ENCODE peak calls at places on chromosomes 7 and 10, in six cellular contexts. H, X, V, W, S and U are unnamed samples.

GRCh38 chr7:45589915-45590678 is 15.9 kb downstream of the ADCY1 start:
- DNase-seq in H (no peak), X (no peak), V (no peak), W (no peak), S (no peak), U (peak; percentile 56)

GRCh38 chr7:123154231-123154860 is 45.4 kb downstream of the SLC13A1 start:
- DNase-seq in H (peak; percentile 81), X (peak; percentile 83), V (peak; percentile 71), W (peak; percentile 89), S (peak; percentile 29), U (no peak)

GRCh38 chr10:117360994-117361667 is 14.1 kb downstream of the PDZD8 start:
- DNase-seq in H (peak; percentile 31), X (no peak), V (no peak), W (peak; percentile 44), S (no peak), U (no peak)

GRCh38 chr10:59823111-59823510 is 69.9 kb upstream of the MRLN start:
- DNase-seq in H (no peak), X (no peak), V (no peak), W (no peak), S (no peak), U (no peak)

GRCh38 chr10:69439813-69440506 is 11.3 kb upstream of the TSPAN15 start:
- DNase-seq in H (peak; percentile 42), X (peak; percentile 52), V (no peak), W (peak; percentile 87), S (no peak), U (no peak)

GRCh38 chr7:112173214-112173905 is 32.8 kb downstream of the DOCK4 start:
- DNase-seq in H (no peak), X (no peak), V (no peak), W (peak; percentile 34), S (no peak), U (no peak)

GRCh38 chr10:68001539-68001938 is 73.5 kb downstream of the HERC4 start:
- DNase-seq in H (no peak), X (no peak), V (no peak), W (no peak), S (no peak), U (no peak)

GRCh38 chr7:149220534-149220933 is 18.9 kb upstream of the ZNF212 start:
- DNase-seq in H (no peak), X (peak; percentile 59), V (no peak), W (peak; percentile 66), S (no peak), U (no peak)

GRCh38 chr10:132845041-132845551 is 59.1 kb upstream of the NKX6-2 start:
- DNase-seq in H (no peak), X (no peak), V (no peak), W (no peak), S (no peak), U (peak; percentile 46)

GRCh38 chr10:124597677-124598165 is 136.1 kb downstream of the LHPP start:
- DNase-seq in H (no peak), X (no peak), V (no peak), W (no peak), S (no peak), U (no peak)

GRCh38 chr10:78505657-78506056 is 472.0 kb downstream of the RPS24 start:
- DNase-seq in H (no peak), X (no peak), V (no peak), W (no peak), S (no peak), U (no peak)

GRCh38 chr7:102122026-102122425 is 164.6 kb upstream of the SH2B2 start:
- DNase-seq in H (peak; percentile 66), X (no peak), V (no peak), W (peak; percentile 70), S (no peak), U (no peak)

GRCh38 chr10:77553966-77554365 is 83.6 kb downstream of the KCNMA1 start:
- DNase-seq in H (no peak), X (no peak), V (no peak), W (no peak), S (no peak), U (no peak)

GRCh38 chr7:68063171-68063570 is 1066.5 kb downstream of the TYW1 start:
- DNase-seq in H (no peak), X (peak; percentile 50), V (no peak), W (peak; percentile 16), S (no peak), U (no peak)

GRCh38 chr7:4745971-4746919 is 29.2 kb upstream of the AP5Z1 start:
- DNase-seq in H (peak; percentile 86), X (peak; percentile 15), V (no peak), W (peak; percentile 74), S (no peak), U (no peak)

GRCh38 chr7:151628846-151629604 is 109.3 kb upstream of the RHEB start:
- DNase-seq in H (no peak), X (no peak), V (no peak), W (no peak), S (no peak), U (no peak)

GRCh38 chr10:69315100-69315542 is 36.8 kb downstream of the HK1 start:
- DNase-seq in H (no peak), X (no peak), V (no peak), W (no peak), S (no peak), U (no peak)

GRCh38 chr7:69367785-69368184 is 230.5 kb upstream of the AUTS2 start:
- DNase-seq in H (no peak), X (peak; percentile 7), V (no peak), W (peak; percentile 20), S (no peak), U (no peak)

GRCh38 chr10:93080350-93081046 is 6.8 kb downstream of the CYP26A1 start:
- DNase-seq in H (peak; percentile 40), X (peak; percentile 62), V (no peak), W (peak; percentile 63), S (peak; percentile 42), U (peak; percentile 76)

GRCh38 chr10:108690530-108690929 is 1232.8 kb downstream of the XPNPEP1 start:
- DNase-seq in H (no peak), X (no peak), V (no peak), W (no peak), S (no peak), U (no peak)

GRCh38 chr10:132696204-132696603 is 89.7 kb downstream of the NKX6-2 start:
- DNase-seq in H (no peak), X (no peak), V (no peak), W (no peak), S (no peak), U (peak; percentile 9)

GRCh38 chr10:79084012-79084971 is 15.5 kb downstream of the ZMIZ1 start:
- DNase-seq in H (peak; percentile 89), X (peak; percentile 92), V (no peak), W (peak; percentile 96), S (no peak), U (peak; percentile 92)

GRCh38 chr10:88499569-88500470 is 83.3 kb downstream of the RNLS start:
- DNase-seq in H (peak; percentile 29), X (no peak), V (no peak), W (peak; percentile 63), S (no peak), U (no peak)

GRCh38 chr10:31650010-31650409 is 278.6 kb downstream of the ARHGAP12 start:
- DNase-seq in H (peak; percentile 91), X (no peak), V (no peak), W (peak; percentile 93), S (no peak), U (peak; percentile 91)

GRCh38 chr7:115910541-115911164 is 119.9 kb downstream of the TFEC start:
- DNase-seq in H (peak; percentile 62), X (peak; percentile 47), V (peak; percentile 5), W (peak; percentile 53), S (no peak), U (no peak)

GRCh38 chr10:68560916-68561691 is 967 bp downstream of the TET1 start:
- DNase-seq in H (no peak), X (peak; percentile 70), V (no peak), W (peak; percentile 38), S (peak; percentile 22), U (no peak)

GRCh38 chr10:79106251-79106650 is 37.5 kb downstream of the ZMIZ1 start:
- DNase-seq in H (no peak), X (no peak), V (no peak), W (no peak), S (no peak), U (no peak)

GRCh38 chr10:27658788-27659187 is 86.8 kb downstream of the MKX start:
- DNase-seq in H (no peak), X (no peak), V (no peak), W (no peak), S (no peak), U (no peak)

GRCh38 chr10:94850766-94851165 is 87.7 kb upstream of the CYP2C9 start:
- DNase-seq in H (no peak), X (no peak), V (no peak), W (no peak), S (no peak), U (no peak)

GRCh38 chr10:79034271-79034876 is 34.4 kb upstream of the ZMIZ1 start:
- DNase-seq in H (no peak), X (no peak), V (no peak), W (no peak), S (no peak), U (no peak)

GRCh38 chr7:31890198-31890597 is 180.0 kb downstream of the PDE1C start:
- DNase-seq in H (peak; percentile 0), X (no peak), V (no peak), W (no peak), S (no peak), U (no peak)

GRCh38 chr10:84537447-84537931 is 209.1 kb downstream of the CCSER2 start:
- DNase-seq in H (peak; percentile 66), X (peak; percentile 70), V (no peak), W (peak; percentile 79), S (no peak), U (no peak)

DNA sequence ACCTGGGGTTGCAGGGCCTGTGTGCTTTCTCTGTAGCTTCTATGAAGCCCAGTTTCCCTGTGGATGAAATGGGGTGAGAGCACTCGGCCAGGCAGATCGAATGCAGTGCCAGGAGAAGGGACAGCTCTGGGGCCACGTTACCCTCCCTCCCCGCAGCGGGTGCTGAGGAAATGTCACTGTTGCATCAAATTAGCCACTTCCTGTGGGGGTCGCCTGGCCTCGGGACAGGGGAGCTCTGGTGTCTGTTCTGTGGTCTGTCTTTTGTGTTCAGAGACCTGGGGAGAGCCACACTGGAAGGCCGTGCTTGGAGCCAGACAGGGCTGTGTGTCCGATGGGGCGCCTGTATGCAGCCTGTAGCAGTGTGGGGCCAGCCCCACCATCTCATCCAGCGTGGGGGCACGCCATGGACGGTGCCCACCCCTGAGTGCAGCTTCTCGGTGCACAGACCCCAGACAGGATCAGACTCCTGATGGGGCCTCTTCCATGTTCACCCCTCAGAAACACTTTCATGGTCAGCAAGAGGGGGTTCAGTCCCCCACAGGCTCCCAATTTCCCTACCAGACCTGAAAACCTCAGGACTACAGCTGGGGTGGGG is 13.6 kb downstream of the TTYH3 start:
- DNase-seq in H (no peak), X (peak; percentile 86), V (no peak), W (peak; percentile 31), S (no peak), U (no peak)
- H3K27ac ChIP-seq in H (peak overlapping the region; percentile 8), X (peak overlapping the region; percentile 72), V (no peak overlapping the region), W (peak overlapping the region; percentile 39), S (no peak overlapping the region), U (no peak overlapping the region)

GRCh38 chr10:102743078-102743587 is 615 bp upstream of the WBP1L start:
- DNase-seq in H (no peak), X (no peak), V (no peak), W (no peak), S (no peak), U (no peak)
- H3K4me3 ChIP-seq in H (no peak overlapping the region), X (no peak overlapping the region), V (no peak overlapping the region), W (peak overlapping the region; percentile 18), S (peak overlapping the region; percentile 43), U (peak overlapping the region; percentile 99)

GRCh38 chr10:110667620-110668343 is 23.6 kb downstream of the RBM20 start:
- DNase-seq in H (no peak), X (peak; percentile 88), V (no peak), W (no peak), S (no peak), U (no peak)
- H3K27ac ChIP-seq in H (no peak overlapping the region), X (no peak overlapping the region), V (no peak overlapping the region), W (peak overlapping the region; percentile 80), S (no peak overlapping the region), U (peak overlapping the region; percentile 80)

GRCh38 chr10:14858338-14858925 is 20.2 kb upstream of the SUV39H2 start:
- DNase-seq in H (no peak), X (no peak), V (no peak), W (no peak), S (no peak), U (no peak)
- H3K4me3 ChIP-seq in H (no peak overlapping the region), X (no peak overlapping the region), V (no peak overlapping the region), W (no peak overlapping the region), S (no peak overlapping the region), U (no peak overlapping the region)